ENCODE peak calls at places on chromosomes 6 and 20, in four cellular contexts. Q, O, A and X are unnamed samples.
A peak's percentile ranks its signal among the peaks of the same experiment; 100 is the strongest.

GRCh38 chr6:7640607-7641577 is 50.9 kb downstream of the SNRNP48 start:
- DNase-seq in Q (no peak), O (no peak), A (no peak), X (no peak)

GRCh38 chr6:29641430-29642213 is 8.6 kb upstream of the GABBR1 start:
- DNase-seq in Q (no peak), O (no peak), A (no peak), X (no peak)

GRCh38 chr6:85469276-85470022 is 19.6 kb downstream of the NT5E start:
- DNase-seq in Q (no peak), O (no peak), A (no peak), X (no peak)

GRCh38 chr20:23138682-23139081 is 52.6 kb upstream of the CD93 start:
- DNase-seq in Q (no peak), O (no peak), A (no peak), X (no peak)

GRCh38 chr20:1185316-1185741 is 548 bp upstream of the TMEM74B start:
- DNase-seq in Q (no peak), O (peak; percentile 77), A (no peak), X (no peak)

GRCh38 chr6:3251462-3252314 is 7.1 kb upstream of the PSMG4 start:
- DNase-seq in Q (peak; percentile 82), O (peak; percentile 92), A (peak; percentile 70), X (peak; percentile 79)

GRCh38 chr6:84392292-84392691 is 164.8 kb upstream of the CEP162 start:
- DNase-seq in Q (no peak), O (no peak), A (no peak), X (no peak)

GRCh38 chr6:138773177-138774091 is at the start of gene CCDC28A:
- DNase-seq in Q (peak; percentile 96), O (peak; percentile 98), A (peak; percentile 98), X (peak; percentile 95)

GRCh38 chr6:108689279-108690161 is 128.8 kb downstream of the FOXO3 start:
- DNase-seq in Q (peak; percentile 87), O (peak; percentile 52), A (no peak), X (peak; percentile 94)

GRCh38 chr6:116389357-116389756 is 18.6 kb downstream of the DSE start:
- DNase-seq in Q (no peak), O (no peak), A (no peak), X (no peak)

GRCh38 chr20:48238326-48238725 is 453.0 kb upstream of the SULF2 start:
- DNase-seq in Q (no peak), O (no peak), A (no peak), X (no peak)

GRCh38 chr6:89371849-89372505 is 19.5 kb upstream of the UBE2J1 start:
- DNase-seq in Q (peak; percentile 69), O (peak; percentile 68), A (peak; percentile 89), X (peak; percentile 85)

GRCh38 chr6:124943658-124944057 is 18.6 kb upstream of the RNF217 start:
- DNase-seq in Q (no peak), O (no peak), A (no peak), X (no peak)

GRCh38 chr6:101716387-101716786 is 322.9 kb downstream of the GRIK2 start:
- DNase-seq in Q (no peak), O (no peak), A (no peak), X (no peak)

GRCh38 chr20:10511166-10511506 is 76.0 kb downstream of the SLX4IP start:
- DNase-seq in Q (no peak), O (no peak), A (no peak), X (no peak)
- H3K4me1 ChIP-seq in Q (peaks cover 27% of the 10 kb centered on the region), O (peaks cover 38% of the 10 kb centered on the region), A (no peaks in the 10 kb centered on the region), X (peaks cover 16% of the 10 kb centered on the region)

GRCh38 chr20:56245761-56246160 is 2.8 kb upstream of the MC3R start:
- DNase-seq in Q (no peak), O (no peak), A (no peak), X (no peak)

GRCh38 chr20:56244259-56244658 is 4.3 kb upstream of the MC3R start:
- DNase-seq in Q (no peak), O (no peak), A (no peak), X (no peak)

GRCh38 chr20:56247954-56248782 is at the start of gene MC3R:
- DNase-seq in Q (peak; percentile 58), O (peak; percentile 52), A (peak; percentile 40), X (peak; percentile 32)

DNA sequence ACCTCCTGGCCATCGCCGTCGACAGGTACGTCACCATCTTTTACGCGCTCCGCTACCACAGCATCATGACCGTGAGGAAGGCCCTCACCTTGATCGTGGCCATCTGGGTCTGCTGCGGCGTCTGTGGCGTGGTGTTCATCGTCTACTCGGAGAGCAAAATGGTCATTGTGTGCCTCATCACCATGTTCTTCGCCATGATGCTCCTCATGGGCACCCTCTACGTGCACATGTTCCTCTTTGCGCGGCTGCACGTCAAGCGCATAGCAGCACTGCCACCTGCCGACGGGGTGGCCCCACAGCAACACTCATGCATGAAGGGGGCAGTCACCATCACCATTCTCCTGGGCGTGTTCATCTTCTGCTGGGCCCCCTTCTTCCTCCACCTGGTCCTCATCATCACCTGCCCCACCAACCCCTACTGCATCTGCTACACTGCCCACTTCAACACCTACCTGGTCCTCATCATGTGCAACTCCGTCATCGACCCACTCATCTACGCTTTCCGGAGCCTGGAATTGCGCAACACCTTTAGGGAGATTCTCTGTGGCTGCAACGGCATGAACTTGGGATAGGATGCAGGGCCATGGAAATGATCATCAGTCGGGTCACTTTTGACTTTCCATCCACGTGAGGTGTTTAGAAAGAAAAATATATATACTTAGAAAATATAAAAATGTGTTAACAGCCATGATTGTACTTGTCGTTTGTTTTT is 868 bp downstream of the MC3R start:
- DNase-seq in Q (peak; percentile 45), O (peak; percentile 60), A (peak; percentile 27), X (no peak)
- TF ChIP-seq CTCF in Q (no peak), O (peak; percentile 83), A (peak; percentile 74), X (no peak)

DNA sequence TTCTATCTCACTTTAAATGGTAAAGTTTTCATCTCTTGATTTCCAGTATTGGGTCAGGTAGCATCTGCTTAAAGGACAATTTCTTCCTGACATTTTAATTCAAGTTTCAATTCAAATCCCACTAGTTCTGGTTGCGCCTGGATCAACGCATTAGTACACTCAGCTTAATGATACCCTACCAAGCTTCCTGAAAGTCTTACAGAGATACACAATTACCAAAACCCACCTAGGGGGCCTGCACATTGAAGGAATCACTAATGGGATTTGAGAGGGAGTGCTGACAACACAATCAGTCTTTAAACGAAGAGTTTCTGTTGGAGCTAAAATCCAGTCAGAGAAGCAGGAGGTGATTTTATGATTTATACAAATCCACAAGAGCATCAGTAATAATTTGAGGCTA is 293.0 kb downstream of the PHF3 start:
- DNase-seq in Q (no peak), O (no peak), A (no peak), X (no peak)
- H3K4me3 ChIP-seq in Q (no peak overlapping the region), O (no peak overlapping the region), A (no peak overlapping the region), X (no peak overlapping the region)

DNA sequence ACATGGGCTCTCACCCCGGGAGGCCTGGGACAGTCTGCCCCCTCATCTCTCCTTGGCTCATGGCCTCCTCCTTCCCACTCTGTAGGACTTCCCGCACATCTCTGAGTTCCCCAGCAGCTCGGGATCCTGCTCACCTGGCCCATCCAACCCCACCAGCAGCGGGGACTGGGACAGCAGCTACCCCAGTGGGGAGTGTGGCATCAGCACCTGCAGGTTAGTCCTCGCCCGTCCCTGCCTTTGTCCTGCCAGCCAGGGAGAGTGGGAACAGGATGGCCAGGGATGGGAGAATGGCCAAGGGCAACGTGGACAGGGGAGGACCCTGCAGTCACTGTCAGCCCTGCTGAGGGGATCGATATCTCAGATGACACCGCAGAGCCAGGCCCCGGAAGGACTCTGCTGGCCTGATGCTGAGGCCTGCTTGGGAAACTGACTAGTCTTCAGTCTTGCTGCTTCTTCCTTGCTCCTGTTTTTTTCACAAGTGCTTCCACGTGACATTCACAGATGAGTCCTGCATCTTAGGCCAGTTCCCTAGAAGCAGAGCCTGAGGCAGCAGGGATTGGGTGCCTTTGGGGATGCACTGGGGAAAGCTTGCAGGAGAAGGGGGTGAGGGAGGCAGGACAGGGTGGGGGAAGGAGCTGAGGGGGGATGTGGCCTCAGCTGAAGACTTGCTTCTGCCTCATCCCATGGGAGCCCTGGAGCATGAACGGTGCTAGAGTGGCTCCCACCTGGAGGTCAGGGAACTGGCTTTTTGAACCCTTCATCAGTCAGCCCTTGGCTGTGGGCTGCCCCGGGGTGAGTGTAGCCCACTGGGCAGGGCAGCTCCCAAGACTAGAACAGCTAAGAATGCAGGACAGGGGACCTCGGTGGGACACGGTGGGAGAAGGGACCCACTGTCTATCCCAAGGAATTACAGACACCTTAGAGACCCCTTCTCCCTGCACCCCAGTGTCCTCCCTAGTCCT is 120.1 kb downstream of the JPH2 start:
- DNase-seq in Q (peak; percentile 10), O (no peak), A (no peak), X (no peak)
- H3K4me1 ChIP-seq in Q (no peaks in the 10 kb centered on the region), O (no peaks in the 10 kb centered on the region), A (no peaks in the 10 kb centered on the region), X (no peaks in the 10 kb centered on the region)

GRCh38 chr6:156618600-156619205 is 158.5 kb upstream of the ARID1B start:
- DNase-seq in Q (no peak), O (no peak), A (no peak), X (no peak)
- TF ChIP-seq CTCF in Q (no peak), O (peak; percentile 42), A (no peak), X (no peak)

GRCh38 chr6:42727084-42727601 is 4.7 kb upstream of the PRPH2 start:
- DNase-seq in Q (peak; percentile 65), O (no peak), A (no peak), X (peak; percentile 38)
- H3K4me3 ChIP-seq in Q (peak overlapping the region; percentile 43), O (no peak overlapping the region), A (no peak overlapping the region), X (peak overlapping the region; percentile 51)